ENCODE peak calls at places on chromosomes 6 and 20, in six cellular contexts. One of them, this sample, is unnamed.

GRCh38 chr6:35177586-35177985 is 36.2 kb upstream of the SCUBE3 start:
- DNase-seq in IMR-90: peak; percentile 44
- DNase-seq in H1: no peak
- DNase-seq in H9: no peak
- DNase-seq in neuronal stem cell: no peak
- DNase-seq in mesenchymal stem cell: no peak
- DNase-seq in this sample: peak; percentile 22

GRCh38 chr20:34637245-34638185 is 39.4 kb downstream of the PIGU start:
- DNase-seq in IMR-90: peak; percentile 80
- DNase-seq in H1: no peak
- DNase-seq in H9: no peak
- DNase-seq in neuronal stem cell: no peak
- DNase-seq in mesenchymal stem cell: peak; percentile 90
- DNase-seq in this sample: no peak

GRCh38 chr6:131053546-131054240 is 9.4 kb downstream of the EPB41L2 start:
- DNase-seq in IMR-90: no peak
- DNase-seq in H1: no peak
- DNase-seq in H9: no peak
- DNase-seq in neuronal stem cell: no peak
- DNase-seq in mesenchymal stem cell: no peak
- DNase-seq in this sample: peak; percentile 46

GRCh38 chr20:35702051-35702823 is 3.0 kb downstream of the ROMO1 start:
- DNase-seq in IMR-90: peak; percentile 79
- DNase-seq in H1: no peak
- DNase-seq in H9: no peak
- DNase-seq in neuronal stem cell: no peak
- DNase-seq in mesenchymal stem cell: peak; percentile 42
- DNase-seq in this sample: peak; percentile 0

GRCh38 chr6:97947841-97948240 is 664.8 kb upstream of the MMS22L start:
- DNase-seq in IMR-90: peak; percentile 10
- DNase-seq in H1: no peak
- DNase-seq in H9: no peak
- DNase-seq in neuronal stem cell: no peak
- DNase-seq in mesenchymal stem cell: peak; percentile 14
- DNase-seq in this sample: peak; percentile 41

GRCh38 chr6:119090256-119090655 is 11.8 kb upstream of the FAM184A start:
- DNase-seq in IMR-90: no peak
- DNase-seq in H1: no peak
- DNase-seq in H9: no peak
- DNase-seq in neuronal stem cell: no peak
- DNase-seq in mesenchymal stem cell: no peak
- DNase-seq in this sample: no peak

GRCh38 chr6:134347916-134348805 is 30.2 kb upstream of the SGK1 start:
- DNase-seq in IMR-90: peak; percentile 96
- DNase-seq in H1: no peak
- DNase-seq in H9: no peak
- DNase-seq in neuronal stem cell: no peak
- DNase-seq in mesenchymal stem cell: peak; percentile 72
- DNase-seq in this sample: no peak

GRCh38 chr20:38723982-38724602 is at the start of gene SLC32A1:
- DNase-seq in IMR-90: no peak
- DNase-seq in H1: no peak
- DNase-seq in H9: peak; percentile 52
- DNase-seq in neuronal stem cell: no peak
- DNase-seq in mesenchymal stem cell: no peak
- DNase-seq in this sample: no peak

GRCh38 chr6:88823998-88824397 is 139.4 kb downstream of the RNGTT start:
- DNase-seq in IMR-90: peak; percentile 77
- DNase-seq in H1: no peak
- DNase-seq in H9: no peak
- DNase-seq in neuronal stem cell: no peak
- DNase-seq in mesenchymal stem cell: peak; percentile 12
- DNase-seq in this sample: no peak

GRCh38 chr6:19538086-19538485 is 299.1 kb upstream of the ID4 start:
- DNase-seq in IMR-90: no peak
- DNase-seq in H1: peak; percentile 10
- DNase-seq in H9: peak; percentile 33
- DNase-seq in neuronal stem cell: no peak
- DNase-seq in mesenchymal stem cell: no peak
- DNase-seq in this sample: peak; percentile 100

GRCh38 chr6:19535351-19535750 is 301.8 kb upstream of the ID4 start:
- DNase-seq in IMR-90: no peak
- DNase-seq in H1: no peak
- DNase-seq in H9: no peak
- DNase-seq in neuronal stem cell: no peak
- DNase-seq in mesenchymal stem cell: no peak
- DNase-seq in this sample: no peak

GRCh38 chr6:19536838-19537237 is 300.3 kb upstream of the ID4 start:
- DNase-seq in IMR-90: no peak
- DNase-seq in H1: no peak
- DNase-seq in H9: no peak
- DNase-seq in neuronal stem cell: no peak
- DNase-seq in mesenchymal stem cell: no peak
- DNase-seq in this sample: no peak
- H4K91ac ChIP-seq in IMR-90: no peak overlapping the region
- H4K91ac ChIP-seq in H1: no peak overlapping the region
- H4K91ac ChIP-seq in H9: no peak overlapping the region
- H4K91ac ChIP-seq in neuronal stem cell: no peak overlapping the region
- H4K91ac ChIP-seq in mesenchymal stem cell: no peak overlapping the region
- H4K91ac ChIP-seq in this sample: no peak overlapping the region

GRCh38 chr6:39197521-39198500 is 31.5 kb downstream of the KCNK5 start:
- DNase-seq in IMR-90: no peak
- DNase-seq in H1: no peak
- DNase-seq in H9: no peak
- DNase-seq in neuronal stem cell: no peak
- DNase-seq in mesenchymal stem cell: no peak
- DNase-seq in this sample: no peak
- H4K91ac ChIP-seq in IMR-90: no peak overlapping the region
- H4K91ac ChIP-seq in H1: no peak overlapping the region
- H4K91ac ChIP-seq in H9: no peak overlapping the region
- H4K91ac ChIP-seq in neuronal stem cell: no peak overlapping the region
- H4K91ac ChIP-seq in mesenchymal stem cell: no peak overlapping the region
- H4K91ac ChIP-seq in this sample: no peak overlapping the region

GRCh38 chr6:87095056-87095527 is at the start of gene CGA:
- DNase-seq in IMR-90: no peak
- DNase-seq in H1: no peak
- DNase-seq in H9: no peak
- DNase-seq in neuronal stem cell: no peak
- DNase-seq in mesenchymal stem cell: no peak
- DNase-seq in this sample: peak; percentile 21

GRCh38 chr6:87102296-87102695 is 7.4 kb upstream of the CGA start:
- DNase-seq in IMR-90: no peak
- DNase-seq in H1: no peak
- DNase-seq in H9: no peak
- DNase-seq in neuronal stem cell: no peak
- DNase-seq in mesenchymal stem cell: no peak
- DNase-seq in this sample: no peak

GRCh38 chr6:87100216-87100615 is 5.3 kb upstream of the CGA start:
- DNase-seq in IMR-90: peak; percentile 26
- DNase-seq in H1: no peak
- DNase-seq in H9: no peak
- DNase-seq in neuronal stem cell: no peak
- DNase-seq in mesenchymal stem cell: no peak
- DNase-seq in this sample: no peak

GRCh38 chr6:87103977-87104601 is 9.2 kb upstream of the CGA start:
- DNase-seq in IMR-90: no peak
- DNase-seq in H1: no peak
- DNase-seq in H9: no peak
- DNase-seq in neuronal stem cell: no peak
- DNase-seq in mesenchymal stem cell: no peak
- DNase-seq in this sample: no peak

DNA sequence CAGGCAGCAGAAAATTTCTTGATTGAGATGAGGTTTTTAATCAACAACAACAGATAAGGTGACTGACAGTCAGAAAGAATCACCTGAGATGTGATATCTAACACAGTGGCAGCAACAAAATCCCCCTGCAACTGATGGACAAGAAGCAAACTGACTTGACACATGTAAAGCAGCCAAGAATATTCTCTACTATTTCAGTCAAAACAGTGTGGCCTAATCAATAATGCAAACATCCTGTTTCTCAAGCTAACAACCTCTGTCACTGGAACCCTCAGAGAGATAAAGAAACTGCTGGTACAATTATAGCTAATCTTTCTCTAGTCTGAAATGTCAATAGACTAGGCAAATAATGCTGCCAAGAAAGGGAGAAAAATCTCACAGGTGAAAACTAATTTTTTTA is 4.6 kb upstream of the CGA start:
- DNase-seq in IMR-90: no peak
- DNase-seq in H1: no peak
- DNase-seq in H9: no peak
- DNase-seq in neuronal stem cell: no peak
- DNase-seq in mesenchymal stem cell: no peak
- DNase-seq in this sample: no peak
- H4K91ac ChIP-seq in IMR-90: no peak overlapping the region
- H4K91ac ChIP-seq in H1: no peak overlapping the region
- H4K91ac ChIP-seq in H9: no peak overlapping the region
- H4K91ac ChIP-seq in neuronal stem cell: no peak overlapping the region
- H4K91ac ChIP-seq in mesenchymal stem cell: no peak overlapping the region
- H4K91ac ChIP-seq in this sample: no peak overlapping the region

GRCh38 chr6:7730852-7731251 is 5.0 kb downstream of the BMP6 start:
- DNase-seq in IMR-90: peak; percentile 90
- DNase-seq in H1: no peak
- DNase-seq in H9: no peak
- DNase-seq in neuronal stem cell: no peak
- DNase-seq in mesenchymal stem cell: peak; percentile 92
- DNase-seq in this sample: peak; percentile 68
- H4K91ac ChIP-seq in IMR-90: no peak overlapping the region
- H4K91ac ChIP-seq in H1: no peak overlapping the region
- H4K91ac ChIP-seq in H9: no peak overlapping the region
- H4K91ac ChIP-seq in neuronal stem cell: no peak overlapping the region
- H4K91ac ChIP-seq in mesenchymal stem cell: no peak overlapping the region
- H4K91ac ChIP-seq in this sample: no peak overlapping the region

DNA sequence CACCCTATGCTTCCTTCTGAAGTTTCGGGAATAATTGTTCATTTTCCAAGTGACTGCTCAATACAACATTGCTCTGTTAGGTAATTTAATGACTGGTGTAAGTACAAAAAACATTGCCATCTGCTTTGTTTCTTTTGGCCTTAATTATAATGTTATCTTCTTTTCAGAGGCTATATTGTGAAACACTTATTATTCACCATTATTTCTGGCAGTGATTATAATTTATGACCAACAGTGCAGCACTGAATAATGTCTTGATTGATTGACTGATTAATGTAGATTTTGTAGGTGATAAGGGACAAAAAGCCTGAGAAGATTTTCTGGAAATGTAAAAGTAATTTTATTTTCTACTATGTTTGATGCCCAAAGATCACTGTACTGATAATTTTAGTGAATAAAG is 377.7 kb downstream of the PLCB1 start:
- DNase-seq in IMR-90: no peak
- DNase-seq in H1: no peak
- DNase-seq in H9: no peak
- DNase-seq in neuronal stem cell: no peak
- DNase-seq in mesenchymal stem cell: no peak
- DNase-seq in this sample: no peak
- H4K91ac ChIP-seq in IMR-90: no peak overlapping the region
- H4K91ac ChIP-seq in H1: no peak overlapping the region
- H4K91ac ChIP-seq in H9: no peak overlapping the region
- H4K91ac ChIP-seq in neuronal stem cell: no peak overlapping the region
- H4K91ac ChIP-seq in mesenchymal stem cell: no peak overlapping the region
- H4K91ac ChIP-seq in this sample: no peak overlapping the region

GRCh38 chr6:38193051-38193450 is 373.5 kb downstream of the ZFAND3 start:
- DNase-seq in IMR-90: no peak
- DNase-seq in H1: no peak
- DNase-seq in H9: peak; percentile 17
- DNase-seq in neuronal stem cell: no peak
- DNase-seq in mesenchymal stem cell: no peak
- DNase-seq in this sample: no peak

GRCh38 chr6:38194282-38194572 is 374.7 kb downstream of the ZFAND3 start:
- DNase-seq in IMR-90: no peak
- DNase-seq in H1: no peak
- DNase-seq in H9: no peak
- DNase-seq in neuronal stem cell: no peak
- DNase-seq in mesenchymal stem cell: no peak
- DNase-seq in this sample: no peak

GRCh38 chr6:38193486-38194281 is 374.2 kb downstream of the ZFAND3 start:
- DNase-seq in IMR-90: no peak
- DNase-seq in H1: no peak
- DNase-seq in H9: no peak
- DNase-seq in neuronal stem cell: no peak
- DNase-seq in mesenchymal stem cell: no peak
- DNase-seq in this sample: no peak

GRCh38 chr6:38194589-38194988 is 375.1 kb downstream of the ZFAND3 start:
- DNase-seq in IMR-90: no peak
- DNase-seq in H1: no peak
- DNase-seq in H9: no peak
- DNase-seq in neuronal stem cell: no peak
- DNase-seq in mesenchymal stem cell: no peak
- DNase-seq in this sample: no peak

GRCh38 chr6:38195113-38195635 is 375.6 kb downstream of the ZFAND3 start:
- DNase-seq in IMR-90: no peak
- DNase-seq in H1: no peak
- DNase-seq in H9: no peak
- DNase-seq in neuronal stem cell: no peak
- DNase-seq in mesenchymal stem cell: no peak
- DNase-seq in this sample: no peak
- H4K91ac ChIP-seq in IMR-90: no peak overlapping the region
- H4K91ac ChIP-seq in H1: no peak overlapping the region
- H4K91ac ChIP-seq in H9: no peak overlapping the region
- H4K91ac ChIP-seq in neuronal stem cell: no peak overlapping the region
- H4K91ac ChIP-seq in mesenchymal stem cell: no peak overlapping the region
- H4K91ac ChIP-seq in this sample: no peak overlapping the region

GRCh38 chr20:58676161-58676560 is 16.4 kb upstream of the NPEPL1 start:
- DNase-seq in IMR-90: no peak
- DNase-seq in H1: no peak
- DNase-seq in H9: no peak
- DNase-seq in neuronal stem cell: no peak
- DNase-seq in mesenchymal stem cell: no peak
- DNase-seq in this sample: no peak
- H4K91ac ChIP-seq in IMR-90: no peak overlapping the region
- H4K91ac ChIP-seq in H1: no peak overlapping the region
- H4K91ac ChIP-seq in H9: no peak overlapping the region
- H4K91ac ChIP-seq in neuronal stem cell: no peak overlapping the region
- H4K91ac ChIP-seq in mesenchymal stem cell: no peak overlapping the region
- H4K91ac ChIP-seq in this sample: no peak overlapping the region

GRCh38 chr6:111824608-111825337 is 48.5 kb downstream of the FYN start:
- DNase-seq in IMR-90: peak; percentile 36
- DNase-seq in H1: no peak
- DNase-seq in H9: no peak
- DNase-seq in neuronal stem cell: no peak
- DNase-seq in mesenchymal stem cell: no peak
- DNase-seq in this sample: no peak
- H4K91ac ChIP-seq in IMR-90: no peak overlapping the region
- H4K91ac ChIP-seq in H1: no peak overlapping the region
- H4K91ac ChIP-seq in H9: no peak overlapping the region
- H4K91ac ChIP-seq in neuronal stem cell: no peak overlapping the region
- H4K91ac ChIP-seq in mesenchymal stem cell: no peak overlapping the region
- H4K91ac ChIP-seq in this sample: no peak overlapping the region

DNA sequence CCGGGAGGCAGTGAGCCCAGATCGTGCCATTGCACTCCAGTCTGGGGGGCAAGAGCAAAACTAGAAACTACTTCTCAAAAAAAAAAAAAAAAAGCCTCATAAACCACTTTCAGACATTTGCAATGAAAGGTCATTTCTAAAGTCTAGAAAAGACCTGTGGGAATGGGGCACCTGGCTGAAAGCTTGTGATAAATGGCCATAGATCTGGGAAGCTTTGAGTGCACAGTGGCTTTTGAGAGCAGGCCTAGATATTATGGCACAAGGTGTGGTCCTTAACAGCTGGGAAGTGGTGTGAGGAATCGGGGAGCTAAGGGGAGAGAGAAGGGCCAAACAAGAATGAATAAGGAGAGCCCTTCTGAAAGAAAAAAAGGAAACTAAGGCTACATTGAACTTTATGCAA is 33.2 kb downstream of the ID4 start:
- DNase-seq in IMR-90: no peak
- DNase-seq in H1: no peak
- DNase-seq in H9: no peak
- DNase-seq in neuronal stem cell: no peak
- DNase-seq in mesenchymal stem cell: no peak
- DNase-seq in this sample: no peak
- H4K91ac ChIP-seq in IMR-90: no peak overlapping the region
- H4K91ac ChIP-seq in H1: no peak overlapping the region
- H4K91ac ChIP-seq in H9: no peak overlapping the region
- H4K91ac ChIP-seq in neuronal stem cell: no peak overlapping the region
- H4K91ac ChIP-seq in mesenchymal stem cell: no peak overlapping the region
- H4K91ac ChIP-seq in this sample: no peak overlapping the region